ENCODE peak calls at places on chromosome 10, in eight cellular contexts. M is GM20000, L is cardiac fibroblast, G is foreskin keratinocyte, B is lower lobe of right lung, S is PC-3, Z is choroid plexus epithelial cell, P is mammary epithelial cell. W is an unnamed sample.

GRCh38 chr10:71772832-71773220 is 494 bp downstream of the VSIR start:
- DNase-seq in Z (no peak), S (no peak), G (no peak), M (no peak), B (no peak), L (no peak), P (peak; percentile 12), W (no peak)

GRCh38 chr10:124737221-124737620 is 7.0 kb downstream of the FAM53B start:
- DNase-seq in G (no peak), Z (no peak), P (no peak), S (peak; percentile 1), M (no peak), L (no peak), B (no peak), W (no peak)

GRCh38 chr10:96991313-96991841 is 159.3 kb downstream of the LCOR start:
- DNase-seq in M (no peak), S (peak; percentile 40), Z (peak; percentile 88), G (peak; percentile 73), L (peak; percentile 80), P (peak; percentile 57), B (no peak), W (no peak)

GRCh38 chr10:11178606-11179221 is 161.0 kb downstream of the CELF2 start:
- DNase-seq in B (peak; percentile 61), L (no peak), Z (no peak), S (no peak), G (no peak), P (no peak), M (peak; percentile 79), W (peak; percentile 79)

GRCh38 chr10:78269061-78269460 is 235.4 kb downstream of the RPS24 start:
- DNase-seq in S (no peak), P (no peak), Z (no peak), B (no peak), L (no peak), G (no peak), M (no peak), W (no peak)

GRCh38 chr10:2835950-2836349 is 231.4 kb upstream of the PFKP start:
- DNase-seq in G (no peak), Z (no peak), B (no peak), S (no peak), M (no peak), L (no peak), P (no peak), W (no peak)

GRCh38 chr10:50224330-50224952 is 26.9 kb downstream of the ASAH2 start:
- DNase-seq in P (peak; percentile 74), S (peak; percentile 99), L (peak; percentile 85), G (peak; percentile 83), B (no peak), M (peak; percentile 53), Z (peak; percentile 88), W (peak; percentile 43)

GRCh38 chr10:127117125-127117524 is 79.3 kb downstream of the INSYN2A start:
- DNase-seq in B (no peak), P (peak; percentile 14), M (no peak), S (peak; percentile 43), G (peak; percentile 12), Z (peak; percentile 74), L (peak; percentile 57), W (no peak)

GRCh38 chr10:84076047-84076388 is 63.3 kb upstream of the GHITM start:
- DNase-seq in Z (peak; percentile 72), S (no peak), G (peak; percentile 65), M (no peak), L (peak; percentile 70), B (no peak), P (peak; percentile 32), W (no peak)

GRCh38 chr10:103540722-103541121 is 47.2 kb downstream of the NEURL1 start:
- DNase-seq in M (no peak), G (no peak), L (peak; percentile 21), P (peak; percentile 30), S (no peak), Z (peak; percentile 17), B (no peak), W (no peak)

GRCh38 chr10:120732643-120733313 is 118.4 kb upstream of the WDR11 start:
- DNase-seq in G (peak; percentile 77), M (no peak), S (peak; percentile 72), Z (no peak), B (no peak), L (no peak), P (peak; percentile 25), W (no peak)

GRCh38 chr10:74118794-74119193 is 31.8 kb downstream of the AP3M1 start:
- DNase-seq in P (peak; percentile 34), M (no peak), Z (no peak), S (peak; percentile 93), G (peak; percentile 25), B (no peak), L (peak; percentile 31), W (no peak)

GRCh38 chr10:71084061-71084817 is 128.1 kb upstream of the UNC5B start:
- DNase-seq in Z (no peak), M (no peak), S (no peak), L (no peak), B (no peak), P (no peak), G (no peak), W (no peak)

GRCh38 chr10:102118867-102119266 is 1.3 kb downstream of the LDB1 start:
- DNase-seq in M (no peak), P (no peak), B (peak; percentile 61), L (peak; percentile 54), S (no peak), G (peak; percentile 35), Z (no peak), W (no peak)

GRCh38 chr10:2782265-2782664 is 285.1 kb upstream of the PFKP start:
- DNase-seq in S (no peak), P (no peak), L (no peak), B (no peak), M (no peak), Z (no peak), G (no peak), W (no peak)

GRCh38 chr10:116721048-116721897 is 21.1 kb downstream of the HSPA12A start:
- DNase-seq in M (no peak), S (no peak), L (no peak), Z (no peak), G (no peak), B (no peak), P (no peak), W (no peak)

GRCh38 chr10:63137306-63137705 is 4.2 kb downstream of the NRBF2 start:
- DNase-seq in M (no peak), P (no peak), G (no peak), B (no peak), Z (peak; percentile 96), S (no peak), L (peak; percentile 57), W (no peak)

GRCh38 chr10:53744746-53745145 is 972.2 kb upstream of the MBL2 start:
- DNase-seq in L (no peak), S (no peak), M (no peak), Z (no peak), G (peak; percentile 9), P (no peak), B (no peak), W (no peak)

GRCh38 chr10:75000748-75001321 is 110.6 kb upstream of the SAMD8 start:
- DNase-seq in Z (no peak), P (peak; percentile 10), B (no peak), M (peak; percentile 52), G (no peak), L (no peak), S (no peak), W (peak; percentile 63)

GRCh38 chr10:46091834-46092522 is 45.9 kb upstream of the MSMB start:
- DNase-seq in G (no peak), S (no peak), P (no peak), M (no peak), L (no peak), B (no peak), Z (no peak), W (no peak)

GRCh38 chr10:94314913-94315545 is 47.7 kb downstream of the NOC3L start:
- DNase-seq in M (no peak), B (no peak), Z (peak; percentile 80), G (no peak), S (no peak), P (no peak), L (peak; percentile 39), W (no peak)

GRCh38 chr10:63010203-63010602 is 122.9 kb upstream of the NRBF2 start:
- DNase-seq in B (no peak), P (no peak), Z (no peak), S (no peak), L (no peak), M (no peak), G (no peak), W (no peak)

GRCh38 chr10:24310104-24310503 is 101.2 kb downstream of the KIAA1217 start:
- DNase-seq in Z (no peak), B (no peak), S (peak; percentile 24), G (peak; percentile 70), M (no peak), L (peak; percentile 19), P (peak; percentile 54), W (no peak)

GRCh38 chr10:114458955-114459354 is 54.7 kb upstream of the AFAP1L2 start:
- DNase-seq in G (peak; percentile 11), L (peak; percentile 38), P (peak; percentile 21), M (peak; percentile 42), S (peak; percentile 47), B (peak; percentile 65), Z (peak; percentile 64), W (peak; percentile 48)

GRCh38 chr10:44966816-44967509 is 7.4 kb downstream of the RASSF4 start:
- DNase-seq in P (no peak), S (no peak), M (no peak), Z (peak; percentile 40), G (no peak), L (no peak), B (no peak), W (no peak)
- TF ChIP-seq CTCF in P (peak; percentile 23), S (peak; percentile 22), M (no peak), Z (no peak), G (peak; percentile 41), L (peak; percentile 23), B (no peak), W (peak; percentile 11)

GRCh38 chr10:44457259-44457658 is 72.4 kb upstream of the CXCL12 start:
- DNase-seq in B (no peak), S (no peak), G (no peak), Z (no peak), L (no peak), P (no peak), M (no peak), W (no peak)
- TF ChIP-seq CTCF in B (no peak), S (peak; percentile 45), G (no peak), Z (peak; percentile 36), L (no peak), P (no peak), M (no peak), W (no peak)

GRCh38 chr10:794382-794956 is 105.0 kb upstream of the DIP2C start:
- DNase-seq in P (no peak), M (no peak), G (no peak), S (peak; percentile 25), L (peak; percentile 42), Z (peak; percentile 60), B (no peak), W (no peak)
- TF ChIP-seq CTCF in P (no peak), M (no peak), G (peak; percentile 46), S (peak; percentile 31), L (peak; percentile 31), Z (peak; percentile 66), B (no peak), W (no peak)

DNA sequence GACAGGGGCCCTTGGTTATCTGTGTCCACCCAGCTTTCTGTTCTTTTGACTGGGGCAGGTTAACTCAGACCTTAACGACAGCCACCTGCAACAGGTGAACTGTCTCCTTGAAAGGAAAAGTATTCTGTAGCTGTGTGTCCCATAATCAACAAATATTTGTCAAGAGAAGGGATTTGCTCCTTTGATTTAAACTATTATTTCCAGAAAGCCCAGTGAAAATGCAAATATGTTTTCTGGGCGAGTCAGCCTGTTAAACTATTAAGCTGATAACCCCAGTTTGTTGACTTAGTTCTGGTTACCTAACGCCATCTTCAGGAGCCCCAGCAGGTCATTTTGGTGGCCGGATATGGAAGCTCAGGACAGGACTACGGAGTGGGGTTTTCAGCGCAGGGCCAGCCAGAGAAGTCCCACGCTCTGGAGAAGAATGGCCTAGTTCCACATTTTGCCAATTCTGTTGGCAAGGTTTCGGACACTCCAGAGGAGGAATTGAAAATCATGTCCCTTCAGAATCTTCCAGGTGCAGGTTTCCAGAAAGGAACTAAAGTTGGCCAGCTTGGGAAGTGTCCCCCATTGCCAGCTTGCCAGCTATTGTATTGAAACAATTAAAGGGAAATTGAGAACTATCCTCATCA is 54.5 kb downstream of the ADRA2A start:
- DNase-seq in Z (no peak), P (no peak), M (no peak), B (no peak), L (no peak), G (no peak), S (no peak), W (no peak)
- TF ChIP-seq CTCF in Z (no peak), P (no peak), M (no peak), B (no peak), L (no peak), G (no peak), S (no peak), W (no peak)

W was measured in GM10248.